ENCODE peak calls at places on chromosomes 11 and 22, in ten cellular contexts. One of them, this sample, is unnamed.

GRCh38 chr11:64268687-64269379 is 15.6 kb downstream of the BAD start:
- DNase-seq in fibroblast of lung: peak; percentile 68
- DNase-seq in GM23248: peak; percentile 75
- DNase-seq in H9: peak; percentile 80
- DNase-seq in DND-41: no peak
- DNase-seq in PC-3: peak; percentile 58
- DNase-seq in neural progenitor cell: peak; percentile 43
- DNase-seq in SK-N-SH: peak; percentile 77
- DNase-seq in IMR-90: peak; percentile 48
- DNase-seq in keratinocyte: no peak
- DNase-seq in this sample: no peak

GRCh38 chr11:47271961-47272661 is 2.2 kb downstream of the MADD start:
- DNase-seq in fibroblast of lung: no peak
- DNase-seq in GM23248: no peak
- DNase-seq in H9: no peak
- DNase-seq in DND-41: no peak
- DNase-seq in PC-3: no peak
- DNase-seq in neural progenitor cell: no peak
- DNase-seq in SK-N-SH: peak; percentile 31
- DNase-seq in IMR-90: no peak
- DNase-seq in keratinocyte: no peak
- DNase-seq in this sample: no peak

GRCh38 chr11:3077174-3077839 is 20.1 kb upstream of the CARS1 start:
- DNase-seq in fibroblast of lung: no peak
- DNase-seq in GM23248: no peak
- DNase-seq in H9: no peak
- DNase-seq in DND-41: no peak
- DNase-seq in PC-3: no peak
- DNase-seq in neural progenitor cell: no peak
- DNase-seq in SK-N-SH: no peak
- DNase-seq in IMR-90: no peak
- DNase-seq in keratinocyte: no peak
- DNase-seq in this sample: no peak

GRCh38 chr11:6557761-6558674 is 45.4 kb downstream of the RRP8 start:
- DNase-seq in fibroblast of lung: no peak
- DNase-seq in GM23248: no peak
- DNase-seq in H9: no peak
- DNase-seq in DND-41: no peak
- DNase-seq in PC-3: no peak
- DNase-seq in neural progenitor cell: no peak
- DNase-seq in SK-N-SH: no peak
- DNase-seq in IMR-90: no peak
- DNase-seq in keratinocyte: no peak
- DNase-seq in this sample: no peak

GRCh38 chr11:56841210-56841810 is 92.8 kb upstream of the OR9G4 start:
- DNase-seq in fibroblast of lung: peak; percentile 36
- DNase-seq in GM23248: peak; percentile 78
- DNase-seq in H9: peak; percentile 45
- DNase-seq in DND-41: peak; percentile 48
- DNase-seq in PC-3: peak; percentile 82
- DNase-seq in neural progenitor cell: peak; percentile 69
- DNase-seq in SK-N-SH: peak; percentile 60
- DNase-seq in IMR-90: peak; percentile 56
- DNase-seq in keratinocyte: peak; percentile 38
- DNase-seq in this sample: peak; percentile 34

GRCh38 chr11:21897203-21897602 is 295.7 kb upstream of the ANO5 start:
- DNase-seq in fibroblast of lung: no peak
- DNase-seq in GM23248: no peak
- DNase-seq in H9: no peak
- DNase-seq in DND-41: peak; percentile 15
- DNase-seq in PC-3: no peak
- DNase-seq in neural progenitor cell: no peak
- DNase-seq in SK-N-SH: no peak
- DNase-seq in IMR-90: no peak
- DNase-seq in keratinocyte: no peak
- DNase-seq in this sample: peak; percentile 75

GRCh38 chr22:29456211-29456671 is 17.9 kb downstream of the RFPL1 start:
- DNase-seq in fibroblast of lung: peak; percentile 86
- DNase-seq in GM23248: peak; percentile 34
- DNase-seq in H9: no peak
- DNase-seq in DND-41: no peak
- DNase-seq in PC-3: no peak
- DNase-seq in neural progenitor cell: peak; percentile 80
- DNase-seq in SK-N-SH: no peak
- DNase-seq in IMR-90: peak; percentile 39
- DNase-seq in keratinocyte: no peak
- DNase-seq in this sample: no peak

GRCh38 chr11:79564288-79564925 is 123.6 kb upstream of the TENM4 start:
- DNase-seq in fibroblast of lung: no peak
- DNase-seq in GM23248: no peak
- DNase-seq in H9: no peak
- DNase-seq in DND-41: no peak
- DNase-seq in PC-3: no peak
- DNase-seq in neural progenitor cell: no peak
- DNase-seq in SK-N-SH: no peak
- DNase-seq in IMR-90: no peak
- DNase-seq in keratinocyte: no peak
- DNase-seq in this sample: no peak

GRCh38 chr22:23057331-23057730 is 13.0 kb upstream of the GNAZ start:
- DNase-seq in fibroblast of lung: no peak
- DNase-seq in GM23248: no peak
- DNase-seq in H9: no peak
- DNase-seq in DND-41: no peak
- DNase-seq in PC-3: no peak
- DNase-seq in neural progenitor cell: no peak
- DNase-seq in SK-N-SH: no peak
- DNase-seq in IMR-90: no peak
- DNase-seq in keratinocyte: no peak
- DNase-seq in this sample: no peak

GRCh38 chr11:63915961-63916836 is 765 bp downstream of the RCOR2 start:
- DNase-seq in fibroblast of lung: no peak
- DNase-seq in GM23248: peak; percentile 64
- DNase-seq in H9: peak; percentile 92
- DNase-seq in DND-41: no peak
- DNase-seq in PC-3: peak; percentile 23
- DNase-seq in neural progenitor cell: peak; percentile 94
- DNase-seq in SK-N-SH: peak; percentile 91
- DNase-seq in IMR-90: no peak
- DNase-seq in keratinocyte: no peak
- DNase-seq in this sample: no peak

GRCh38 chr11:111637885-111638284 is 35.6 kb downstream of the SIK2 start:
- DNase-seq in fibroblast of lung: no peak
- DNase-seq in GM23248: no peak
- DNase-seq in H9: no peak
- DNase-seq in DND-41: no peak
- DNase-seq in PC-3: no peak
- DNase-seq in neural progenitor cell: no peak
- DNase-seq in SK-N-SH: no peak
- DNase-seq in IMR-90: no peak
- DNase-seq in keratinocyte: no peak
- DNase-seq in this sample: no peak

GRCh38 chr11:132311703-132312102 is 941.3 kb downstream of the NTM start:
- DNase-seq in fibroblast of lung: no peak
- DNase-seq in GM23248: no peak
- DNase-seq in H9: no peak
- DNase-seq in DND-41: no peak
- DNase-seq in PC-3: no peak
- DNase-seq in neural progenitor cell: no peak
- DNase-seq in SK-N-SH: peak; percentile 10
- DNase-seq in IMR-90: no peak
- DNase-seq in keratinocyte: no peak
- DNase-seq in this sample: no peak

GRCh38 chr11:26558191-26558590 is 13.9 kb downstream of the MUC15 start:
- DNase-seq in fibroblast of lung: no peak
- DNase-seq in GM23248: no peak
- DNase-seq in H9: no peak
- DNase-seq in DND-41: no peak
- DNase-seq in PC-3: no peak
- DNase-seq in neural progenitor cell: no peak
- DNase-seq in SK-N-SH: no peak
- DNase-seq in IMR-90: no peak
- DNase-seq in keratinocyte: no peak
- DNase-seq in this sample: peak; percentile 3

GRCh38 chr11:114296190-114296978 is at the start of gene NNMT:
- DNase-seq in fibroblast of lung: peak; percentile 98
- DNase-seq in GM23248: peak; percentile 98
- DNase-seq in H9: no peak
- DNase-seq in DND-41: no peak
- DNase-seq in PC-3: peak; percentile 60
- DNase-seq in neural progenitor cell: no peak
- DNase-seq in SK-N-SH: no peak
- DNase-seq in IMR-90: peak; percentile 97
- DNase-seq in keratinocyte: no peak
- DNase-seq in this sample: no peak

GRCh38 chr11:56412396-56412795 is at the start of gene OR5AL1:
- DNase-seq in fibroblast of lung: no peak
- DNase-seq in GM23248: no peak
- DNase-seq in H9: no peak
- DNase-seq in DND-41: no peak
- DNase-seq in PC-3: no peak
- DNase-seq in neural progenitor cell: no peak
- DNase-seq in SK-N-SH: no peak
- DNase-seq in IMR-90: no peak
- DNase-seq in keratinocyte: no peak
- DNase-seq in this sample: no peak

GRCh38 chr22:24601217-24602104 is 1.5 kb upstream of the GGT1 start:
- DNase-seq in fibroblast of lung: no peak
- DNase-seq in GM23248: no peak
- DNase-seq in H9: no peak
- DNase-seq in DND-41: peak; percentile 31
- DNase-seq in PC-3: no peak
- DNase-seq in neural progenitor cell: no peak
- DNase-seq in SK-N-SH: peak; percentile 64
- DNase-seq in IMR-90: no peak
- DNase-seq in keratinocyte: no peak
- DNase-seq in this sample: no peak
- H3K9ac ChIP-seq in fibroblast of lung: no peak overlapping the region
- H3K9ac ChIP-seq in GM23248: no peak overlapping the region
- H3K9ac ChIP-seq in H9: no peak overlapping the region
- H3K9ac ChIP-seq in DND-41: no peak overlapping the region
- H3K9ac ChIP-seq in PC-3: no peak overlapping the region
- H3K9ac ChIP-seq in neural progenitor cell: no peak overlapping the region
- H3K9ac ChIP-seq in SK-N-SH: no peak overlapping the region
- H3K9ac ChIP-seq in IMR-90: no peak overlapping the region
- H3K9ac ChIP-seq in keratinocyte: no peak overlapping the region
- H3K9ac ChIP-seq in this sample: no peak overlapping the region

GRCh38 chr11:77154381-77155081 is 26.5 kb downstream of the MYO7A start:
- DNase-seq in fibroblast of lung: no peak
- DNase-seq in GM23248: no peak
- DNase-seq in H9: no peak
- DNase-seq in DND-41: no peak
- DNase-seq in PC-3: no peak
- DNase-seq in neural progenitor cell: no peak
- DNase-seq in SK-N-SH: no peak
- DNase-seq in IMR-90: no peak
- DNase-seq in keratinocyte: no peak
- DNase-seq in this sample: no peak
- H3K9ac ChIP-seq in fibroblast of lung: no peak overlapping the region
- H3K9ac ChIP-seq in GM23248: no peak overlapping the region
- H3K9ac ChIP-seq in H9: no peak overlapping the region
- H3K9ac ChIP-seq in DND-41: no peak overlapping the region
- H3K9ac ChIP-seq in PC-3: no peak overlapping the region
- H3K9ac ChIP-seq in neural progenitor cell: no peak overlapping the region
- H3K9ac ChIP-seq in SK-N-SH: no peak overlapping the region
- H3K9ac ChIP-seq in IMR-90: no peak overlapping the region
- H3K9ac ChIP-seq in keratinocyte: no peak overlapping the region
- H3K9ac ChIP-seq in this sample: no peak overlapping the region

DNA sequence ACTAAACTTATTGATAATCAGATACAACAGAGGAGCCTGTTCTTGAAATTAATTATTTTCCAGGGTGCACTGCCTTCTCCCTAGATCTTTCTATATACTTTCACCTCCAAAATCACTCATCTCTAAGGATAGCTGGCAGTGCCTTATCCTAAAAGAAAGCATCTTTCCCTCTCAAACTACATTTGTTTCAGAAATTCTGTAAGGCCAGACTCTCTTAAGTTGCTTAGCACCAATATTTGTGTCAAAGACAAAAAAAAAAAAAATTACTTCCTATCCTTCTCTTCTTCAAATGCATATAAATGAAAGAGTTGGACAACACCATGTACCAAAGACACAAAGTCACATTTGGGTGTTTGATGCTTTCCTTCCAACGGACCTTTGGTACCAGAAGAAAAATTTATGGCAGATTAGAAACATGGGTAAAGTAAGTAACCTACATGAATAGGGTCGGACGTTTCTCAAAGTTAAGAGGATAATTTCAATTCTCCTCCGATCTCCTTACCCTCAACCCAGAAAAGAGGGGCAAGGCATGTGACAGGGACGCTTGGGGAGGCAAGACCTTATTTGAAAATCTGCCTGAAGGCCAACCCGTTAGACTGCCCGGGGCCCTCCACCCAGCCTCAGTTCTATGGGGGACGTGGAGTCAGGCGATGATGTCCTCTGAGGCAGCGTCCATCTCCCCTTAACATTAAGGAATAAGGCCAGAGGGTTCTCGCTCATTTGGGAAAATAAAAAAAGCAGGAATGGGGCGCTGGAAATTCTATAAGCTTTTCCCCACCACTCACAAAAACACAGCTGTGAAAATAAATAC is 66.3 kb downstream of the ETS1 start:
- DNase-seq in fibroblast of lung: no peak
- DNase-seq in GM23248: peak; percentile 42
- DNase-seq in H9: no peak
- DNase-seq in DND-41: no peak
- DNase-seq in PC-3: no peak
- DNase-seq in neural progenitor cell: no peak
- DNase-seq in SK-N-SH: no peak
- DNase-seq in IMR-90: no peak
- DNase-seq in keratinocyte: no peak
- DNase-seq in this sample: no peak
- H3K9ac ChIP-seq in fibroblast of lung: peak overlapping the region; percentile 98
- H3K9ac ChIP-seq in GM23248: peak overlapping the region; percentile 100
- H3K9ac ChIP-seq in H9: no peak overlapping the region
- H3K9ac ChIP-seq in DND-41: peak overlapping the region; percentile 66
- H3K9ac ChIP-seq in PC-3: peak overlapping the region; percentile 87
- H3K9ac ChIP-seq in neural progenitor cell: no peak overlapping the region
- H3K9ac ChIP-seq in SK-N-SH: peak overlapping the region; percentile 100
- H3K9ac ChIP-seq in IMR-90: peak overlapping the region; percentile 100
- H3K9ac ChIP-seq in keratinocyte: peak overlapping the region; percentile 95
- H3K9ac ChIP-seq in this sample: no peak overlapping the region

DNA sequence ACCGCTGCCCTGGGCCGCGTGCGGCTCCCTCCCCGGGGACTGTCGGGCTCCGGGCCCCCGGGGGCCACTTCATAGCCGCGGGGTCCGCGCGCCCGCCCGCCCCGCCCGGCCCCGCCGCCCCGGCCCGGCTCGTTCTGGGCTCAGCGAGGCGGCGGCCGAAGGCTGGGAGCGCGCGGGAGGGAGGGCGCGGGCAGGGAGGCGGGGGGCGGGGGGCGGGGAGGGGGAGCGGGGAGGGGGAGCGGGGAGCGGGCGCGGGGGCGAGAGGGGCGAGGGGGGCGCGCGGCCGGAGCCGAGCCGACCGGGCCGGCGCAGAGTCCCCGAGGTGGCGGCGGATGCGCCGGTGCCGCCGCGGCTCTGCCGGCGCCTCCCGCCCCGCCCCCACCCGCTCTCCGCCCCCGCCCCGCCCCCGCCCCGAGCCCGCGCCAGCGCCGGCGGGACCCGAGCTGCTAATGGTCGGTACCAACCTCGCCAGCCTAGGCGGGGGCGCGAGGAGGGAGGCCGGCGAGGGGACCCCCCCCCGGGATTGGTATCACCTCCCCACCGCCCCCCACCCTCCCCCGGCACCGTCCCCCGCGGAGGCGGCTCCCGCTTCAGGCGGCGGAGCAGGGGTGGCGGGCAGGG is at the start of gene B3GAT1:
- DNase-seq in fibroblast of lung: no peak
- DNase-seq in GM23248: no peak
- DNase-seq in H9: no peak
- DNase-seq in DND-41: no peak
- DNase-seq in PC-3: no peak
- DNase-seq in neural progenitor cell: peak; percentile 75
- DNase-seq in SK-N-SH: peak; percentile 86
- DNase-seq in IMR-90: no peak
- DNase-seq in keratinocyte: no peak
- DNase-seq in this sample: no peak
- H3K9ac ChIP-seq in fibroblast of lung: no peak within 1 kb of the TSS
- H3K9ac ChIP-seq in GM23248: no peak within 1 kb of the TSS
- H3K9ac ChIP-seq in H9: no peak within 1 kb of the TSS
- H3K9ac ChIP-seq in DND-41: no peak within 1 kb of the TSS
- H3K9ac ChIP-seq in PC-3: no peak within 1 kb of the TSS
- H3K9ac ChIP-seq in neural progenitor cell: no peak within 1 kb of the TSS
- H3K9ac ChIP-seq in SK-N-SH: no peak within 1 kb of the TSS
- H3K9ac ChIP-seq in IMR-90: no peak within 1 kb of the TSS
- H3K9ac ChIP-seq in keratinocyte: no peak within 1 kb of the TSS
- H3K9ac ChIP-seq in this sample: no peak within 1 kb of the TSS